ENCODE peak calls at places on chromosomes 6 and 20, in eight cellular contexts. H is fibroblast of lung, T is cardiac muscle cell, G is coronary artery, K is H1, R is thyroid gland, N is SJCRH30, Y is Peyer's patch. A is an unnamed sample.
A peak's percentile ranks its signal among the peaks of the same experiment; 100 is the strongest.

GRCh38 chr20:36579996-36580545 is 6.7 kb downstream of the TGIF2 start:
- DNase-seq in T (peak; percentile 32), Y (no peak), N (no peak), H (peak; percentile 71), R (no peak), K (no peak), G (no peak), A (no peak)

GRCh38 chr6:135657207-135657606 is 159.7 kb upstream of the AHI1 start:
- DNase-seq in H (no peak), Y (no peak), R (peak; percentile 81), G (no peak), T (no peak), N (no peak), K (no peak), A (no peak)

GRCh38 chr6:108667984-108668383 is 107.3 kb downstream of the FOXO3 start:
- DNase-seq in R (peak; percentile 52), G (no peak), T (peak; percentile 68), N (no peak), H (peak; percentile 75), Y (no peak), K (no peak), A (no peak)

GRCh38 chr20:23148721-23149570 is 62.8 kb upstream of the CD93 start:
- DNase-seq in T (no peak), K (no peak), G (peak; percentile 62), Y (no peak), R (no peak), H (no peak), N (no peak), A (no peak)

GRCh38 chr6:11535801-11536230 is 1.7 kb upstream of the TMEM170B start:
- DNase-seq in H (peak; percentile 52), R (peak; percentile 18), K (no peak), T (peak; percentile 62), Y (no peak), G (no peak), N (no peak), A (no peak)

GRCh38 chr6:147782302-147782701 is 273.8 kb downstream of the SAMD5 start:
- DNase-seq in N (peak; percentile 61), T (peak; percentile 2), H (peak; percentile 56), R (no peak), G (no peak), Y (no peak), K (no peak), A (no peak)

GRCh38 chr6:104601008-104601745 is 258.5 kb downstream of the HACE1 start:
- DNase-seq in R (no peak), K (no peak), G (no peak), T (peak; percentile 66), N (no peak), Y (no peak), H (no peak), A (no peak)

GRCh38 chr6:148629197-148629909 is 117.5 kb upstream of the UST start:
- DNase-seq in H (peak; percentile 26), T (no peak), Y (no peak), N (no peak), G (no peak), R (peak; percentile 59), K (no peak), A (no peak)

GRCh38 chr20:44620030-44620429 is 31.5 kb downstream of the ADA start:
- DNase-seq in H (no peak), T (no peak), R (no peak), N (no peak), K (no peak), Y (no peak), G (no peak), A (no peak)

GRCh38 chr20:21262812-21263211 is 40.3 kb upstream of the XRN2 start:
- DNase-seq in Y (no peak), R (no peak), H (no peak), T (no peak), G (no peak), K (no peak), N (no peak), A (no peak)

GRCh38 chr6:27254566-27254965 is 7.1 kb downstream of the PRSS16 start:
- DNase-seq in K (no peak), R (no peak), N (no peak), Y (no peak), T (no peak), H (no peak), G (no peak), A (no peak)

GRCh38 chr6:15426395-15426794 is 180.5 kb downstream of the JARID2 start:
- DNase-seq in Y (no peak), N (no peak), H (no peak), R (no peak), K (no peak), T (no peak), G (no peak), A (no peak)

GRCh38 chr6:11428895-11429294 is 108.7 kb upstream of the TMEM170B start:
- DNase-seq in N (peak; percentile 4), Y (no peak), G (peak; percentile 71), R (no peak), H (peak; percentile 96), K (no peak), T (peak; percentile 77), A (no peak)

GRCh38 chr6:12343122-12343439 is 52.9 kb downstream of the EDN1 start:
- DNase-seq in K (no peak), G (no peak), N (no peak), R (no peak), T (no peak), Y (no peak), H (no peak), A (no peak)

GRCh38 chr20:36344517-36345132 is 38.5 kb downstream of the DLGAP4 start:
- DNase-seq in N (peak; percentile 73), T (peak; percentile 73), R (peak; percentile 60), H (peak; percentile 41), G (no peak), K (no peak), Y (no peak), A (peak; percentile 43)

GRCh38 chr6:87209812-87210211 is 54.4 kb downstream of the ZNF292 start:
- DNase-seq in T (no peak), K (no peak), G (no peak), Y (no peak), N (no peak), H (no peak), R (no peak), A (no peak)

GRCh38 chr6:4776493-4776966 is 326 bp downstream of the CDYL start:
- DNase-seq in K (no peak), N (peak; percentile 43), Y (peak; percentile 30), T (no peak), G (peak; percentile 77), R (peak; percentile 37), H (no peak), A (no peak)

GRCh38 chr6:30818426-30818841 is 65.9 kb upstream of the DDR1 start:
- DNase-seq in R (no peak), T (peak; percentile 88), Y (no peak), N (no peak), G (no peak), K (no peak), H (peak; percentile 84), A (no peak)

GRCh38 chr6:37826188-37826587 is 6.7 kb downstream of the ZFAND3 start:
- DNase-seq in K (no peak), Y (no peak), H (no peak), N (no peak), R (no peak), G (no peak), T (peak; percentile 43), A (no peak)

GRCh38 chr6:33091957-33092356 is 16.2 kb downstream of the HLA-DPB1 start:
- DNase-seq in R (peak; percentile 42), N (peak; percentile 39), K (no peak), Y (peak; percentile 57), G (no peak), H (no peak), T (peak; percentile 16), A (no peak)

GRCh38 chr6:86107985-86108384 is 465.3 kb upstream of the SYNCRIP start:
- DNase-seq in T (no peak), G (no peak), N (no peak), K (no peak), R (no peak), Y (no peak), H (no peak), A (no peak)

GRCh38 chr6:165913676-165914570 is 250.9 kb upstream of the PDE10A start:
- DNase-seq in G (no peak), H (no peak), K (no peak), R (no peak), Y (no peak), N (no peak), T (peak; percentile 53), A (no peak)

GRCh38 chr6:106765496-106765895 is 136.1 kb downstream of the QRSL1 start:
- DNase-seq in R (no peak), H (no peak), Y (no peak), K (no peak), T (no peak), N (no peak), G (no peak), A (no peak)
- H3K27ac ChIP-seq in R (no peak overlapping the region), H (no peak overlapping the region), Y (no peak overlapping the region), K (no peak overlapping the region), T (no peak overlapping the region), N (no peak overlapping the region), G (no peak overlapping the region), A (no peak overlapping the region)

DNA sequence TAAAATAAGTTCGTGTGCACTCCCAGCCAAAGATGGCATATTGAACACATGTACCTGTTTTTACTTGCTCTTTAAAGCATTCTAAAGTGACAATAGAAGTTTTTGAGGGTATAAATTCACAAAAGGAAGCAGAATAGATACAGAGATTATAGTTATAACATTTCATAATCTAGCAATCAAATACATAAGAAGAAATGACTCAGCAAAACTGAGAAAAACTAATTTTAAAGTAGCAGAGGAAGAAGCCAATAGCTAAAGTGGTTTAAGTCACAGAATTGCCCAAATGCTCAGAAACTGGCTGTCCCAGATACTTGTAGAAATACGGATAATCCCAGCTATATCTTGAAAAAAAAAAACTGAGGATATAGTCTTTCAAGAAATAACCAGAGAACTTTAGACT is 49.2 kb upstream of the TBC1D32 start:
- DNase-seq in N (no peak), G (no peak), T (no peak), H (no peak), Y (no peak), R (no peak), K (no peak), A (no peak)
- H3K27ac ChIP-seq in N (no peak overlapping the region), G (no peak overlapping the region), T (no peak overlapping the region), H (no peak overlapping the region), Y (no peak overlapping the region), R (no peak overlapping the region), K (no peak overlapping the region), A (no peak overlapping the region)

GRCh38 chr20:38085031-38085430 is 51.5 kb downstream of the RPRD1B start:
- DNase-seq in T (no peak), K (no peak), Y (no peak), R (no peak), H (no peak), G (no peak), N (no peak), A (no peak)
- H3K27ac ChIP-seq in T (peak overlapping the region; percentile 100), K (no peak overlapping the region), Y (no peak overlapping the region), R (no peak overlapping the region), H (peak overlapping the region; percentile 66), G (peak overlapping the region; percentile 81), N (no peak overlapping the region), A (peak overlapping the region; percentile 46)

GRCh38 chr6:145319605-145320004 is 415.7 kb downstream of the EPM2A start:
- DNase-seq in K (no peak), T (no peak), Y (no peak), G (no peak), R (no peak), N (no peak), H (no peak), A (no peak)
- H3K27ac ChIP-seq in K (no peak overlapping the region), T (no peak overlapping the region), Y (no peak overlapping the region), G (no peak overlapping the region), R (no peak overlapping the region), N (no peak overlapping the region), H (no peak overlapping the region), A (no peak overlapping the region)

GRCh38 chr20:63233924-63234323 is 1.8 kb upstream of the BIRC7 start:
- DNase-seq in H (no peak), G (no peak), R (no peak), Y (no peak), T (no peak), K (no peak), N (no peak), A (no peak)
- H3K27ac ChIP-seq in H (no peak overlapping the region), G (no peak overlapping the region), R (no peak overlapping the region), Y (no peak overlapping the region), T (no peak overlapping the region), K (no peak overlapping the region), N (no peak overlapping the region), A (no peak overlapping the region)